ENCODE peak calls at places on chromosomes 1 and 21, in nine cellular contexts. U is IMR-90, J is NB4, N is H54, B is body of pancreas, D is GM12878, F is uterus, T is esophagus muscularis mucosa, Y is suprapubic skin. Q is an unnamed sample.

GRCh38 chr1:82632164-82632563 is 831.4 kb downstream of the ADGRL2 start:
- DNase-seq in U (no peak), J (no peak), N (no peak), B (no peak), D (no peak), F (no peak), T (no peak), Y (no peak), Q (no peak)

GRCh38 chr1:114009393-114009792 is 30.1 kb downstream of the OLFML3 start:
- DNase-seq in U (peak; percentile 52), J (peak; percentile 37), N (no peak), B (no peak), D (no peak), F (no peak), T (no peak), Y (no peak), Q (no peak)

GRCh38 chr1:47868348-47868676 is 128.9 kb downstream of the TRABD2B start:
- DNase-seq in U (no peak), J (no peak), N (no peak), B (no peak), D (no peak), F (no peak), T (no peak), Y (no peak), Q (no peak)

GRCh38 chr1:44862829-44863406 is 19.9 kb upstream of the PTCH2 start:
- DNase-seq in U (peak; percentile 66), J (no peak), N (no peak), B (no peak), D (no peak), F (no peak), T (no peak), Y (no peak), Q (no peak)

GRCh38 chr1:230681599-230681998 is 32.3 kb downstream of the AGT start:
- DNase-seq in U (peak; percentile 85), J (no peak), N (peak; percentile 51), B (peak; percentile 42), D (no peak), F (no peak), T (no peak), Y (no peak), Q (no peak)

GRCh38 chr1:88697503-88697902 is 13.4 kb downstream of the PKN2 start:
- DNase-seq in U (peak; percentile 36), J (no peak), N (no peak), B (no peak), D (no peak), F (no peak), T (no peak), Y (no peak), Q (no peak)

GRCh38 chr1:234618726-234619049 is 8.7 kb upstream of the IRF2BP2 start:
- DNase-seq in U (no peak), J (no peak), N (no peak), B (no peak), D (no peak), F (no peak), T (peak; percentile 19), Y (no peak), Q (no peak)

GRCh38 chr1:234579967-234580366 is 30.0 kb downstream of the IRF2BP2 start:
- DNase-seq in U (no peak), J (peak; percentile 65), N (no peak), B (no peak), D (no peak), F (no peak), T (no peak), Y (no peak), Q (no peak)

GRCh38 chr1:58454343-58454742 is 92.2 kb downstream of the OMA1 start:
- DNase-seq in U (no peak), J (no peak), N (no peak), B (no peak), D (no peak), F (no peak), T (no peak), Y (no peak), Q (no peak)

GRCh38 chr1:168179411-168180147 is 817 bp downstream of the TIPRL start:
- DNase-seq in U (peak; percentile 25), J (peak; percentile 20), N (no peak), B (no peak), D (no peak), F (no peak), T (no peak), Y (no peak), Q (no peak)

GRCh38 chr1:66436378-66437135 is 97.4 kb upstream of the SGIP1 start:
- DNase-seq in U (peak; percentile 80), J (peak; percentile 93), N (peak; percentile 30), B (no peak), D (peak; percentile 44), F (no peak), T (peak; percentile 90), Y (no peak), Q (peak; percentile 40)

GRCh38 chr1:154404511-154404931 is 622 bp upstream of the IL6R start:
- DNase-seq in U (no peak), J (peak; percentile 70), N (no peak), B (no peak), D (no peak), F (no peak), T (no peak), Y (peak; percentile 65), Q (no peak)

GRCh38 chr1:107976431-107977215 is 11.6 kb upstream of the VAV3 start:
- DNase-seq in U (no peak), J (no peak), N (no peak), B (no peak), D (no peak), F (no peak), T (no peak), Y (no peak), Q (no peak)

GRCh38 chr1:119316870-119317416 is 51.6 kb upstream of the HAO2 start:
- DNase-seq in U (no peak), J (peak; percentile 11), N (no peak), B (no peak), D (no peak), F (no peak), T (no peak), Y (no peak), Q (no peak)

GRCh38 chr1:167668108-167668507 is 38.1 kb downstream of the RCSD1 start:
- DNase-seq in U (no peak), J (no peak), N (no peak), B (no peak), D (peak; percentile 70), F (no peak), T (no peak), Y (no peak), Q (no peak)

GRCh38 chr1:51044834-51045233 is 57.2 kb upstream of the C1orf185 start:
- DNase-seq in U (no peak), J (peak; percentile 20), N (no peak), B (no peak), D (no peak), F (no peak), T (no peak), Y (no peak), Q (no peak)

GRCh38 chr1:2556277-2557145 is at the start of gene TNFRSF14:
- DNase-seq in U (peak; percentile 35), J (peak; percentile 79), N (no peak), B (peak; percentile 48), D (no peak), F (peak; percentile 52), T (no peak), Y (no peak), Q (peak; percentile 63)
- TF ChIP-seq POLR2A in U (no peak), J (no peak), N (peak; percentile 5), B (peak; percentile 10), D (peak; percentile 78), F (no peak), T (no peak), Y (no peak), Q (no peak)

DNA sequence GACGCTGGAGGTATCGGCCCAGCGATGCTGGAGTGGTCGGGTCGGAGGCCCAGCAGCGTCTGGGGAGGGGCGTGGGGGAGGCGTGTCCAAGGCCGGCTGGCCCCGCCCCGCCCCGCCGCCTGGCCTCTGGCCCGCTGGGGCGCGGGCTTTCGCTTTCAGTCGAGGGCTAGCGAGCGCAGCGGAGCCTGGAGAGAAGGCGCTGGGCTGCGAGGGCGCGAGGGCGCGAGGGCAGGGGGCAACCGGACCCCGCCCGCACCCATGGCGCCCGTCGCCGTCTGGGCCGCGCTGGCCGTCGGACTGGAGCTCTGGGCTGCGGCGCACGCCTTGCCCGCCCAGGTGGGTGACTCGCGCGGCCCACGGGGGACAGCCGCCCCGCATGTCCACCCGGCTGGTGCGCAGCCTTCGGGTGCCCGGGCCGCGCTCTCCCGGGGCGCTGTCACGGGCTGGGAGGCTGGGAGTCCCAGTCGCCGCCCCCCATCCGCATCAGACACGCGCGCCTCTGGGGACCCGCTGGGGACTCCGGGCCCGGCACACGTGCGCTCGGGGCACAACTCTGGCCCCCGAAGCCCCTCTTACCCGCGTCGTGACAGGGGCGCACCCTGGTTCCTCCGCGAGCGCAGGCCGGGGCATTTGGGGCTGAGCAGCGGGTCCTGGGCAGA is at the start of gene TNFRSF1B:
- DNase-seq in U (peak; percentile 29), J (peak; percentile 68), N (no peak), B (peak; percentile 51), D (no peak), F (no peak), T (no peak), Y (no peak), Q (no peak)
- TF ChIP-seq POLR2A in U (peak; percentile 77), J (no peak), N (no peak), B (peak; percentile 16), D (peak; percentile 98), F (peak; percentile 84), T (peak; percentile 58), Y (peak; percentile 33), Q (peak; percentile 28)

DNA sequence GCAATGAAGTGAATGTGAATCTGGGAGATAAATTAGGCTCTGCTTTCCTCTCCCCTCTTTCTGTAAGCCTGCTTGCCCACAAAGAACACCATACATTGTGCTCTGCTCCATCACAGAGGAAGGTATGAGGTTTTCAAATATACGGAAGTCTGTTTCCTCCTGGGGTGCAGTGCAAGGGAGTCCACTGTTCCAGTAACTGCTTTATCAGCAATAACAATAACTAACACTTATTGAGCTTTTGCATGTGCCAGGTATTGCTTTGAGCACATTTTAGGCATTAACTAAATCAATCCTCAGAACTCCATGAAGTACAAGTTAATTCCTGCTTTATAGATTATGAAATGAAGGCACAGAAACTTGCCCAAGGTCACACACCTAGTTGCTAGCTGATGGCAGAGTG is 10.0 kb downstream of the LTN1 start:
- DNase-seq in U (no peak), J (no peak), N (no peak), B (no peak), D (no peak), F (no peak), T (no peak), Y (no peak), Q (no peak)
- TF ChIP-seq POLR2A in U (no peak), J (no peak), N (no peak), B (no peak), D (no peak), F (no peak), T (no peak), Y (no peak), Q (no peak)

DNA sequence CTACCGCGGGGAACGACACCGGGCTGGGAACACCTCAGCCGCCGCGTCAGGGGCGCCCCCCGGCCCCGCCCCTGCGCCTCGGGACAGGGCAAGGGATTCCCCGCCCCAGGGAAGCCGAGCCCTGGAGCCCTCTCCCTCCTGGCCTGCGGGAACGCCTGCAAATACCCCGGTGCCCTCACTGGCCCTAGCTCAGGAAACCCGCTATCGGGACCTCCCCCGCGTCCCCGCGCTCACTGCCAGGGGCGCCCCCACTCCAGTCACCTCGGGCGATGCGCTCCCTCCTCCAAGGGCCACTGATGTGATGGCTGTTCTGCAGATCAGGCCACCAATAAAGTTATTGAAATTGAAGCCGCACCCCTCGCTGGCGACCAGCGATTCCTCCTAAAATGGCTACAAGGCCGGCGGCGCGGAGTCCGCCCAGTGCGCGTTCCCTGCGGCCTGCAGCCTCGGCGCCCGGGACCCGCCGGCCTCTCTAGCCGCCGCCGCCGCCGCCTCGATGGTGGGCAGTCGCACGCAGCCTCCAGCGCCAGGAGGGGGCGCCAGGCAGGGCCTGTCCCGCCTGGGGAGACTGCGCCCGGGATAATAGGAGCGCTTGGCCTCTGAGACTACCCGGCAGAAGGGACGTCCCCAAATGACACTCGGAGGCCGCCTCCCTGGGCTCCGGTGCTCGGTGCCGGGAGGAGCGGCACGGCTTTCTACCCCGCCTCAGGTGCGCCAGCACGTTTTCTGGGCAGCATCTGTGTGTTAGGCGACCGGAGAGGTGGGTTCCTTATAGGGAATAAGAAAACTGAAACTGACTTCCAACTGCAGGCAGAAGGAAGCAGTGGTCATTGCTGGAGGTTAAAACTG is at the start of gene PRKAB2:
- DNase-seq in U (peak; percentile 97), J (peak; percentile 97), N (peak; percentile 86), B (peak; percentile 98), D (peak; percentile 77), F (peak; percentile 95), T (peak; percentile 97), Y (peak; percentile 96), Q (peak; percentile 99)
- TF ChIP-seq POLR2A in U (peak; percentile 66), J (peak; percentile 68), N (peak; percentile 36), B (peak; percentile 74), D (peak; percentile 84), F (peak; percentile 35), T (peak; percentile 44), Y (peak; percentile 36), Q (no peak)

Q was measured in lower leg skin.